ENCODE peak calls at places on chromosomes 12 and 14, in five cellular contexts. One of them, this sample, is unnamed.

GRCh38 chr14:103847954-103848719 is 762 bp upstream of the PPP1R13B start:
- DNase-seq in A549: no peak
- DNase-seq in CD8-positive, alpha-beta memory T cell: peak; percentile 24
- DNase-seq in CD8-positive, alpha-beta T cell: no peak
- DNase-seq in left ventricle myocardium inferior: no peak
- DNase-seq in this sample: no peak

GRCh38 chr14:61381589-61381988 is 60.2 kb downstream of the PRKCH start:
- DNase-seq in A549: no peak
- DNase-seq in CD8-positive, alpha-beta memory T cell: no peak
- DNase-seq in CD8-positive, alpha-beta T cell: no peak
- DNase-seq in left ventricle myocardium inferior: no peak
- DNase-seq in this sample: no peak

GRCh38 chr12:132824053-132824452 is 4.6 kb downstream of the GOLGA3 start:
- DNase-seq in A549: no peak
- DNase-seq in CD8-positive, alpha-beta memory T cell: no peak
- DNase-seq in CD8-positive, alpha-beta T cell: no peak
- DNase-seq in left ventricle myocardium inferior: no peak
- DNase-seq in this sample: no peak

GRCh38 chr12:114835031-114835430 is 151.1 kb upstream of the TBX3 start:
- DNase-seq in A549: no peak
- DNase-seq in CD8-positive, alpha-beta memory T cell: no peak
- DNase-seq in CD8-positive, alpha-beta T cell: no peak
- DNase-seq in left ventricle myocardium inferior: no peak
- DNase-seq in this sample: no peak

GRCh38 chr12:27333311-27334009 is 824 bp downstream of the BMAL2 start:
- DNase-seq in A549: no peak
- DNase-seq in CD8-positive, alpha-beta memory T cell: peak; percentile 4
- DNase-seq in CD8-positive, alpha-beta T cell: peak; percentile 2
- DNase-seq in left ventricle myocardium inferior: peak; percentile 23
- DNase-seq in this sample: no peak

GRCh38 chr12:46459111-46459510 is 86.5 kb upstream of the SLC38A2 start:
- DNase-seq in A549: no peak
- DNase-seq in CD8-positive, alpha-beta memory T cell: no peak
- DNase-seq in CD8-positive, alpha-beta T cell: no peak
- DNase-seq in left ventricle myocardium inferior: no peak
- DNase-seq in this sample: no peak

GRCh38 chr14:103140316-103141109 is 17.3 kb downstream of the TNFAIP2 start:
- DNase-seq in A549: no peak
- DNase-seq in CD8-positive, alpha-beta memory T cell: no peak
- DNase-seq in CD8-positive, alpha-beta T cell: no peak
- DNase-seq in left ventricle myocardium inferior: no peak
- DNase-seq in this sample: no peak

GRCh38 chr12:12645485-12645884 is 33.8 kb downstream of the CREBL2 start:
- DNase-seq in A549: peak; percentile 44
- DNase-seq in CD8-positive, alpha-beta memory T cell: peak; percentile 9
- DNase-seq in CD8-positive, alpha-beta T cell: peak; percentile 19
- DNase-seq in left ventricle myocardium inferior: no peak
- DNase-seq in this sample: no peak

GRCh38 chr14:95958105-95958504 is 81.1 kb upstream of the C14orf132 start:
- DNase-seq in A549: no peak
- DNase-seq in CD8-positive, alpha-beta memory T cell: no peak
- DNase-seq in CD8-positive, alpha-beta T cell: no peak
- DNase-seq in left ventricle myocardium inferior: no peak
- DNase-seq in this sample: no peak

GRCh38 chr12:107992870-107993451 is 136.1 kb upstream of the WSCD2 start:
- DNase-seq in A549: peak; percentile 69
- DNase-seq in CD8-positive, alpha-beta memory T cell: no peak
- DNase-seq in CD8-positive, alpha-beta T cell: no peak
- DNase-seq in left ventricle myocardium inferior: no peak
- DNase-seq in this sample: no peak

GRCh38 chr14:80211143-80212024 is at the start of gene DIO2:
- DNase-seq in A549: peak; percentile 66
- DNase-seq in CD8-positive, alpha-beta memory T cell: no peak
- DNase-seq in CD8-positive, alpha-beta T cell: no peak
- DNase-seq in left ventricle myocardium inferior: peak; percentile 56
- DNase-seq in this sample: no peak

GRCh38 chr14:91396959-91397815 is 20.4 kb downstream of the CCDC88C start:
- DNase-seq in A549: no peak
- DNase-seq in CD8-positive, alpha-beta memory T cell: no peak
- DNase-seq in CD8-positive, alpha-beta T cell: peak; percentile 58
- DNase-seq in left ventricle myocardium inferior: no peak
- DNase-seq in this sample: no peak

GRCh38 chr12:76908303-76909017 is 29.6 kb upstream of the CSRP2 start:
- DNase-seq in A549: no peak
- DNase-seq in CD8-positive, alpha-beta memory T cell: no peak
- DNase-seq in CD8-positive, alpha-beta T cell: no peak
- DNase-seq in left ventricle myocardium inferior: no peak
- DNase-seq in this sample: no peak

GRCh38 chr12:12628013-12628412 is 16.3 kb downstream of the CREBL2 start:
- DNase-seq in A549: no peak
- DNase-seq in CD8-positive, alpha-beta memory T cell: no peak
- DNase-seq in CD8-positive, alpha-beta T cell: no peak
- DNase-seq in left ventricle myocardium inferior: no peak
- DNase-seq in this sample: no peak

GRCh38 chr14:38616959-38617358 is 361.1 kb upstream of the CLEC14A start:
- DNase-seq in A549: no peak
- DNase-seq in CD8-positive, alpha-beta memory T cell: no peak
- DNase-seq in CD8-positive, alpha-beta T cell: no peak
- DNase-seq in left ventricle myocardium inferior: no peak
- DNase-seq in this sample: no peak

GRCh38 chr12:53856132-53856531 is 82.5 kb upstream of the HOXC13 start:
- DNase-seq in A549: no peak
- DNase-seq in CD8-positive, alpha-beta memory T cell: no peak
- DNase-seq in CD8-positive, alpha-beta T cell: no peak
- DNase-seq in left ventricle myocardium inferior: no peak
- DNase-seq in this sample: no peak

GRCh38 chr12:50232771-50233209 is 50.5 kb downstream of the LIMA1 start:
- DNase-seq in A549: no peak
- DNase-seq in CD8-positive, alpha-beta memory T cell: no peak
- DNase-seq in CD8-positive, alpha-beta T cell: no peak
- DNase-seq in left ventricle myocardium inferior: no peak
- DNase-seq in this sample: no peak

GRCh38 chr14:24144451-24144850 is 2.0 kb downstream of the PSME2 start:
- DNase-seq in A549: no peak
- DNase-seq in CD8-positive, alpha-beta memory T cell: no peak
- DNase-seq in CD8-positive, alpha-beta T cell: no peak
- DNase-seq in left ventricle myocardium inferior: no peak
- DNase-seq in this sample: no peak

GRCh38 chr12:119235352-119235751 is 56.6 kb downstream of the HSPB8 start:
- DNase-seq in A549: peak; percentile 12
- DNase-seq in CD8-positive, alpha-beta memory T cell: no peak
- DNase-seq in CD8-positive, alpha-beta T cell: no peak
- DNase-seq in left ventricle myocardium inferior: no peak
- DNase-seq in this sample: no peak

GRCh38 chr12:119236372-119236771 is 57.6 kb downstream of the HSPB8 start:
- DNase-seq in A549: no peak
- DNase-seq in CD8-positive, alpha-beta memory T cell: no peak
- DNase-seq in CD8-positive, alpha-beta T cell: no peak
- DNase-seq in left ventricle myocardium inferior: no peak
- DNase-seq in this sample: no peak

GRCh38 chr12:119241049-119241448 is 62.3 kb downstream of the HSPB8 start:
- DNase-seq in A549: no peak
- DNase-seq in CD8-positive, alpha-beta memory T cell: no peak
- DNase-seq in CD8-positive, alpha-beta T cell: no peak
- DNase-seq in left ventricle myocardium inferior: no peak
- DNase-seq in this sample: no peak

GRCh38 chr12:119239040-119239439 is 60.3 kb downstream of the HSPB8 start:
- DNase-seq in A549: no peak
- DNase-seq in CD8-positive, alpha-beta memory T cell: no peak
- DNase-seq in CD8-positive, alpha-beta T cell: no peak
- DNase-seq in left ventricle myocardium inferior: no peak
- DNase-seq in this sample: no peak
- H3K4me3 ChIP-seq in A549: no peak overlapping the region
- H3K4me3 ChIP-seq in CD8-positive, alpha-beta memory T cell: no peak overlapping the region
- H3K4me3 ChIP-seq in CD8-positive, alpha-beta T cell: no peak overlapping the region
- H3K4me3 ChIP-seq in left ventricle myocardium inferior: no peak overlapping the region
- H3K4me3 ChIP-seq in this sample: no peak overlapping the region

GRCh38 chr12:91171475-91171874 is 11.1 kb downstream of the DCN start:
- DNase-seq in A549: no peak
- DNase-seq in CD8-positive, alpha-beta memory T cell: no peak
- DNase-seq in CD8-positive, alpha-beta T cell: no peak
- DNase-seq in left ventricle myocardium inferior: no peak
- DNase-seq in this sample: no peak
- H3K27ac ChIP-seq in A549: no peak overlapping the region
- H3K27ac ChIP-seq in CD8-positive, alpha-beta memory T cell: no peak overlapping the region
- H3K27ac ChIP-seq in CD8-positive, alpha-beta T cell: no peak overlapping the region
- H3K27ac ChIP-seq in left ventricle myocardium inferior: peak overlapping the region; percentile 85
- H3K27ac ChIP-seq in this sample: no peak overlapping the region

GRCh38 chr14:69673578-69674305 is 62.3 kb downstream of the SUSD6 start:
- DNase-seq in A549: no peak
- DNase-seq in CD8-positive, alpha-beta memory T cell: no peak
- DNase-seq in CD8-positive, alpha-beta T cell: no peak
- DNase-seq in left ventricle myocardium inferior: no peak
- DNase-seq in this sample: no peak
- H3K4me1 ChIP-seq in A549: no peaks in the 10 kb centered on the region
- H3K4me1 ChIP-seq in CD8-positive, alpha-beta memory T cell: peaks cover 69% of the 10 kb centered on the region
- H3K4me1 ChIP-seq in CD8-positive, alpha-beta T cell: peaks cover 64% of the 10 kb centered on the region
- H3K4me1 ChIP-seq in left ventricle myocardium inferior: peaks cover 96% of the 10 kb centered on the region
- H3K4me1 ChIP-seq in this sample: peaks cover 54% of the 10 kb centered on the region

DNA sequence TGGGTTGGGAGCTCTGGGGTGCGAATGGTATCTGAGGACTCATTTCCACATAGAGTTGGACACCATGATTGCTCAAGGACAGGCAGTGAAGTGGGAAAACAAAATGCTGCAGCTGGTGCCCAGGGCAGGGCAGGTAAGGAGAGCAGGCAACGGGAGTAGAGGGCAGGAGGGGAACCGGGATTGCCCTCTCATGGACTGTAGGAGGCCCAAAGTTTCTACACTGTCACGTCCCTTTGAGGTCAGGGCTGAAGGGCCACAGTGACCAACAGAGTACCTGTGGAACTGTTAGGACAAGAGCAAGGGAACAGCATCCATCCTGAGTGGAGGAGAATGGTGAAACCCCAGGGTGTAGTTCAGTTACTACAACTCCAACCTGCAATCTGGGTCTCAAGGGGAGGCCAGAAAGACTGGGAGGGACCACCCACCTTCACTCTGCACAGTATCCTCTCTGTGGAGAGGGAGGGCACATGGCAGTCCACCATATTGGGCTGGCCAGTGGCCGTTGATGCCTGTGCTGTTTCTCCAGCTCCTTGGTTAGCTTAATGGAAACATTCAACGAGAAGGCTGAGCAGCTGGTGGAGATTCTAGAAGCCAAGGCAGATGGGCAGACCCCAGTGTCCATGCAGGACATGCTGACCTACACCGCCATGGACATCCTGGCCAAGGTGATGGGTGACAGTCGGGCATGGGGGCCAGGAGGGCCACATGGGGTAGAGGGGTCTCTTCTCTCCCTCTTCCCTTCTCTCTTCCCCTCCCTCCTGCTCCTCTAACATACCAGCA is 22.2 kb downstream of the CYP46A1 start:
- DNase-seq in A549: no peak
- DNase-seq in CD8-positive, alpha-beta memory T cell: no peak
- DNase-seq in CD8-positive, alpha-beta T cell: no peak
- DNase-seq in left ventricle myocardium inferior: no peak
- DNase-seq in this sample: no peak
- H3K4me3 ChIP-seq in A549: no peak overlapping the region
- H3K4me3 ChIP-seq in CD8-positive, alpha-beta memory T cell: no peak overlapping the region
- H3K4me3 ChIP-seq in CD8-positive, alpha-beta T cell: no peak overlapping the region
- H3K4me3 ChIP-seq in left ventricle myocardium inferior: no peak overlapping the region
- H3K4me3 ChIP-seq in this sample: no peak overlapping the region

GRCh38 chr14:57991353-57991752 is 125.5 kb upstream of the SLC35F4 start:
- DNase-seq in A549: no peak
- DNase-seq in CD8-positive, alpha-beta memory T cell: no peak
- DNase-seq in CD8-positive, alpha-beta T cell: no peak
- DNase-seq in left ventricle myocardium inferior: no peak
- DNase-seq in this sample: no peak

GRCh38 chr14:57987051-57987450 is 121.2 kb upstream of the SLC35F4 start:
- DNase-seq in A549: no peak
- DNase-seq in CD8-positive, alpha-beta memory T cell: no peak
- DNase-seq in CD8-positive, alpha-beta T cell: no peak
- DNase-seq in left ventricle myocardium inferior: no peak
- DNase-seq in this sample: no peak

GRCh38 chr14:57983235-57983634 is 117.3 kb upstream of the SLC35F4 start:
- DNase-seq in A549: no peak
- DNase-seq in CD8-positive, alpha-beta memory T cell: no peak
- DNase-seq in CD8-positive, alpha-beta T cell: no peak
- DNase-seq in left ventricle myocardium inferior: no peak
- DNase-seq in this sample: no peak

GRCh38 chr14:57987596-57988300 is 121.9 kb upstream of the SLC35F4 start:
- DNase-seq in A549: no peak
- DNase-seq in CD8-positive, alpha-beta memory T cell: no peak
- DNase-seq in CD8-positive, alpha-beta T cell: no peak
- DNase-seq in left ventricle myocardium inferior: no peak
- DNase-seq in this sample: no peak

DNA sequence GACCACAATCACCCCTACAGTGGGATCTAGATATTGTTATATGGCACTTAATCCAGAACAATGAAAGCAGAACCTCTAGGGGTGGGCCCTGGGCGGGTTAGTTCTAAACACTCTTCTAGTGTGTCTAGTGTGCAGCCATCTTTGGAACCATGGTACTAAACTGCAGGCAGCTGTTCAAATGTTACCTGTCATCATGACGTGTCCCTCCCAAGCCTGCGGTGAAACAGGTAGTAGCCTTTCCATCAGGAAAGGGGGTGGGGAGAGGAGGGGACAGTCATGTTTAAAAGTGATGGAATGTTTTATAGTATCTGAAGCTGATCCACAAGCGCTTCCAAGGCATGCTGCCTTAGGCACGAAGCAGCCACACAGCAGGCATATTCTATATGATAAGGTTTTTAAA is 122.6 kb upstream of the SLC35F4 start:
- DNase-seq in A549: no peak
- DNase-seq in CD8-positive, alpha-beta memory T cell: no peak
- DNase-seq in CD8-positive, alpha-beta T cell: no peak
- DNase-seq in left ventricle myocardium inferior: no peak
- DNase-seq in this sample: no peak
- H3K27ac ChIP-seq in A549: no peak overlapping the region
- H3K27ac ChIP-seq in CD8-positive, alpha-beta memory T cell: no peak overlapping the region
- H3K27ac ChIP-seq in CD8-positive, alpha-beta T cell: no peak overlapping the region
- H3K27ac ChIP-seq in left ventricle myocardium inferior: no peak overlapping the region
- H3K27ac ChIP-seq in this sample: peak overlapping the region; percentile 85

GRCh38 chr14:21231020-21231652 is 38.1 kb downstream of the HNRNPC start:
- DNase-seq in A549: no peak
- DNase-seq in CD8-positive, alpha-beta memory T cell: no peak
- DNase-seq in CD8-positive, alpha-beta T cell: no peak
- DNase-seq in left ventricle myocardium inferior: no peak
- DNase-seq in this sample: no peak

GRCh38 chr14:21229821-21230220 is 39.4 kb downstream of the HNRNPC start:
- DNase-seq in A549: no peak
- DNase-seq in CD8-positive, alpha-beta memory T cell: no peak
- DNase-seq in CD8-positive, alpha-beta T cell: no peak
- DNase-seq in left ventricle myocardium inferior: no peak
- DNase-seq in this sample: no peak

GRCh38 chr14:21234112-21234511 is 35.1 kb downstream of the HNRNPC start:
- DNase-seq in A549: no peak
- DNase-seq in CD8-positive, alpha-beta memory T cell: no peak
- DNase-seq in CD8-positive, alpha-beta T cell: no peak
- DNase-seq in left ventricle myocardium inferior: no peak
- DNase-seq in this sample: no peak

GRCh38 chr14:21236948-21237797 is 32.1 kb downstream of the HNRNPC start:
- DNase-seq in A549: no peak
- DNase-seq in CD8-positive, alpha-beta memory T cell: no peak
- DNase-seq in CD8-positive, alpha-beta T cell: no peak
- DNase-seq in left ventricle myocardium inferior: no peak
- DNase-seq in this sample: no peak

GRCh38 chr14:21233457-21234076 is 35.7 kb downstream of the HNRNPC start:
- DNase-seq in A549: peak; percentile 48
- DNase-seq in CD8-positive, alpha-beta memory T cell: no peak
- DNase-seq in CD8-positive, alpha-beta T cell: no peak
- DNase-seq in left ventricle myocardium inferior: no peak
- DNase-seq in this sample: no peak
- H3K4me1 ChIP-seq in A549: peaks cover 71% of the 10 kb centered on the region
- H3K4me1 ChIP-seq in CD8-positive, alpha-beta memory T cell: peaks cover 93% of the 10 kb centered on the region
- H3K4me1 ChIP-seq in CD8-positive, alpha-beta T cell: peaks cover 93% of the 10 kb centered on the region
- H3K4me1 ChIP-seq in left ventricle myocardium inferior: peaks cover 77% of the 10 kb centered on the region
- H3K4me1 ChIP-seq in this sample: peaks cover 79% of the 10 kb centered on the region

This sample was measured in esophagus squamous epithelium.